ENCODE peak calls at places on chromosomes 12 and 14, in nine cellular contexts. One of them, this sample, is unnamed.

GRCh38 chr14:92531151-92531873 is 17.7 kb downstream of the RIN3 start:
- DNase-seq in K562: no peak
- DNase-seq in HepG2: no peak
- DNase-seq in ovary: no peak
- DNase-seq in testis: no peak
- DNase-seq in HCT116: no peak
- DNase-seq in uterus: no peak
- DNase-seq in right lobe of liver: no peak
- DNase-seq in adrenal gland: no peak
- DNase-seq in this sample: no peak

GRCh38 chr14:20681348-20682126 is 2.8 kb upstream of the RNASE4 start:
- DNase-seq in testis: peak; percentile 88
- DNase-seq in uterus: peak; percentile 85
- DNase-seq in adrenal gland: peak; percentile 87
- DNase-seq in HepG2: peak; percentile 94
- DNase-seq in K562: peak; percentile 57
- DNase-seq in right lobe of liver: peak; percentile 81
- DNase-seq in HCT116: peak; percentile 83
- DNase-seq in ovary: peak; percentile 73
- DNase-seq in this sample: peak; percentile 82

GRCh38 chr12:102740157-102741032 is 176.6 kb downstream of the PAH start:
- DNase-seq in HCT116: peak; percentile 13
- DNase-seq in adrenal gland: no peak
- DNase-seq in right lobe of liver: no peak
- DNase-seq in ovary: no peak
- DNase-seq in K562: no peak
- DNase-seq in HepG2: peak; percentile 6
- DNase-seq in testis: no peak
- DNase-seq in uterus: no peak
- DNase-seq in this sample: no peak

GRCh38 chr14:90820958-90821357 is 4.7 kb upstream of the TTC7B start:
- DNase-seq in ovary: no peak
- DNase-seq in adrenal gland: no peak
- DNase-seq in right lobe of liver: peak; percentile 66
- DNase-seq in HepG2: no peak
- DNase-seq in uterus: no peak
- DNase-seq in HCT116: no peak
- DNase-seq in testis: no peak
- DNase-seq in K562: no peak
- DNase-seq in this sample: no peak

GRCh38 chr12:109435428-109436180 is 41.5 kb downstream of the KCTD10 start:
- DNase-seq in HCT116: no peak
- DNase-seq in testis: no peak
- DNase-seq in K562: no peak
- DNase-seq in HepG2: no peak
- DNase-seq in right lobe of liver: no peak
- DNase-seq in adrenal gland: no peak
- DNase-seq in ovary: no peak
- DNase-seq in uterus: no peak
- DNase-seq in this sample: no peak

GRCh38 chr14:27367345-27367744 is 769.5 kb upstream of the NOVA1 start:
- DNase-seq in ovary: no peak
- DNase-seq in HepG2: no peak
- DNase-seq in HCT116: no peak
- DNase-seq in adrenal gland: no peak
- DNase-seq in uterus: no peak
- DNase-seq in testis: no peak
- DNase-seq in K562: no peak
- DNase-seq in right lobe of liver: no peak
- DNase-seq in this sample: no peak

GRCh38 chr12:15982471-15982870 is 71.3 kb downstream of the DERA start:
- DNase-seq in ovary: no peak
- DNase-seq in adrenal gland: no peak
- DNase-seq in right lobe of liver: no peak
- DNase-seq in K562: no peak
- DNase-seq in testis: no peak
- DNase-seq in HCT116: no peak
- DNase-seq in HepG2: no peak
- DNase-seq in uterus: no peak
- DNase-seq in this sample: no peak

GRCh38 chr12:124704619-124705018 is 137.2 kb upstream of the NCOR2 start:
- DNase-seq in testis: no peak
- DNase-seq in K562: no peak
- DNase-seq in uterus: no peak
- DNase-seq in adrenal gland: no peak
- DNase-seq in right lobe of liver: no peak
- DNase-seq in HepG2: no peak
- DNase-seq in HCT116: no peak
- DNase-seq in ovary: no peak
- DNase-seq in this sample: no peak

GRCh38 chr12:54588110-54588831 is at the start of gene PPP1R1A:
- DNase-seq in right lobe of liver: peak; percentile 57
- DNase-seq in testis: no peak
- DNase-seq in uterus: no peak
- DNase-seq in adrenal gland: no peak
- DNase-seq in ovary: peak; percentile 32
- DNase-seq in HCT116: no peak
- DNase-seq in HepG2: no peak
- DNase-seq in K562: peak; percentile 65
- DNase-seq in this sample: peak; percentile 56

GRCh38 chr14:73943083-73943482 is 6.8 kb downstream of the FAM161B start:
- DNase-seq in testis: no peak
- DNase-seq in K562: no peak
- DNase-seq in uterus: no peak
- DNase-seq in right lobe of liver: no peak
- DNase-seq in HepG2: peak; percentile 32
- DNase-seq in adrenal gland: peak; percentile 43
- DNase-seq in HCT116: no peak
- DNase-seq in ovary: no peak
- DNase-seq in this sample: no peak

GRCh38 chr12:64544796-64545382 is 65.4 kb upstream of the RASSF3 start:
- DNase-seq in adrenal gland: no peak
- DNase-seq in HepG2: no peak
- DNase-seq in uterus: no peak
- DNase-seq in HCT116: no peak
- DNase-seq in right lobe of liver: no peak
- DNase-seq in K562: no peak
- DNase-seq in ovary: no peak
- DNase-seq in testis: no peak
- DNase-seq in this sample: no peak

GRCh38 chr12:82880442-82880901 is 193.8 kb downstream of the TMTC2 start:
- DNase-seq in HepG2: no peak
- DNase-seq in adrenal gland: no peak
- DNase-seq in HCT116: no peak
- DNase-seq in ovary: no peak
- DNase-seq in uterus: no peak
- DNase-seq in testis: no peak
- DNase-seq in K562: no peak
- DNase-seq in right lobe of liver: no peak
- DNase-seq in this sample: no peak

GRCh38 chr12:49698619-49699545 is 8.3 kb downstream of the FMNL3 start:
- DNase-seq in ovary: no peak
- DNase-seq in adrenal gland: no peak
- DNase-seq in HCT116: no peak
- DNase-seq in K562: no peak
- DNase-seq in HepG2: no peak
- DNase-seq in testis: no peak
- DNase-seq in right lobe of liver: no peak
- DNase-seq in uterus: no peak
- DNase-seq in this sample: peak; percentile 57

GRCh38 chr12:20588057-20588456 is 107.1 kb upstream of the SLCO1C1 start:
- DNase-seq in HepG2: no peak
- DNase-seq in uterus: no peak
- DNase-seq in K562: no peak
- DNase-seq in testis: no peak
- DNase-seq in adrenal gland: peak; percentile 17
- DNase-seq in right lobe of liver: no peak
- DNase-seq in HCT116: no peak
- DNase-seq in ovary: no peak
- DNase-seq in this sample: peak; percentile 28

GRCh38 chr12:132377147-132377546 is 47.8 kb upstream of the GALNT9 start:
- DNase-seq in HepG2: no peak
- DNase-seq in ovary: no peak
- DNase-seq in right lobe of liver: no peak
- DNase-seq in uterus: no peak
- DNase-seq in adrenal gland: no peak
- DNase-seq in HCT116: no peak
- DNase-seq in testis: no peak
- DNase-seq in K562: no peak
- DNase-seq in this sample: no peak

GRCh38 chr12:132376464-132376830 is 47.1 kb upstream of the GALNT9 start:
- DNase-seq in right lobe of liver: no peak
- DNase-seq in HepG2: no peak
- DNase-seq in K562: no peak
- DNase-seq in HCT116: no peak
- DNase-seq in testis: no peak
- DNase-seq in ovary: no peak
- DNase-seq in uterus: no peak
- DNase-seq in adrenal gland: no peak
- DNase-seq in this sample: no peak

GRCh38 chr12:132379996-132380395 is 50.6 kb upstream of the GALNT9 start:
- DNase-seq in ovary: no peak
- DNase-seq in HCT116: no peak
- DNase-seq in right lobe of liver: no peak
- DNase-seq in K562: no peak
- DNase-seq in uterus: no peak
- DNase-seq in testis: no peak
- DNase-seq in adrenal gland: no peak
- DNase-seq in HepG2: no peak
- DNase-seq in this sample: no peak

GRCh38 chr12:132380646-132381045 is 51.3 kb upstream of the GALNT9 start:
- DNase-seq in HCT116: no peak
- DNase-seq in ovary: no peak
- DNase-seq in K562: no peak
- DNase-seq in right lobe of liver: no peak
- DNase-seq in testis: no peak
- DNase-seq in HepG2: no peak
- DNase-seq in adrenal gland: no peak
- DNase-seq in uterus: no peak
- DNase-seq in this sample: no peak

DNA sequence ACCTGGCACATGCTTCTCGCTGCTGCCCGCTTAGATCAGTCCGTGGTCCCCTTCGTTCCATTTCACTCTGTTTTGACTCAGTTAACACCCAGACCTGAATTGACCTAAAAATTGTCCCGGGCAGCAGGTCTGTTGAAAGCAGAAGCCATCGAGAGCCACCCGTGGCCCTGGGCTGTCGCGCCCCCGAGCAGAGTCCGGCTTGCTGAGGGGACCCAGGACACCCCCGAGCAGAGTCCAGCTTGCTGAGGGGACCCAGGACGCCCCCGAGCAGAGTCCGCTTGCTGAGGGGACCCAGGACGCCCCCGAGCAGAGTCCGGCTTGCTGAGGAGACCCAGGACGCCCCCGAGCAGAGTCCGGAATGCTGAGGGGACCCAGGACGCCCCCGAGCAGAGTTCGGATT is 50.2 kb upstream of the GALNT9 start:
- DNase-seq in adrenal gland: no peak
- DNase-seq in testis: no peak
- DNase-seq in HepG2: no peak
- DNase-seq in K562: no peak
- DNase-seq in uterus: no peak
- DNase-seq in HCT116: no peak
- DNase-seq in ovary: no peak
- DNase-seq in right lobe of liver: no peak
- DNase-seq in this sample: peak; percentile 7
- H3K27me3 ChIP-seq in adrenal gland: peaks cover 43% of the 10 kb centered on the region
- H3K27me3 ChIP-seq in testis: no peaks in the 10 kb centered on the region
- H3K27me3 ChIP-seq in HepG2: peaks cover 57% of the 10 kb centered on the region
- H3K27me3 ChIP-seq in K562: peaks cover 19% of the 10 kb centered on the region
- H3K27me3 ChIP-seq in uterus: no peaks in the 10 kb centered on the region
- H3K27me3 ChIP-seq in HCT116: peaks cover 41% of the 10 kb centered on the region
- H3K27me3 ChIP-seq in ovary: no peaks in the 10 kb centered on the region
- H3K27me3 ChIP-seq in right lobe of liver: no peaks in the 10 kb centered on the region
- H3K27me3 ChIP-seq in this sample: peaks cover 35% of the 10 kb centered on the region

GRCh38 chr14:99729991-99730875 is 46.1 kb downstream of the CYP46A1 start:
- DNase-seq in K562: peak; percentile 82
- DNase-seq in uterus: peak; percentile 78
- DNase-seq in HepG2: peak; percentile 93
- DNase-seq in adrenal gland: peak; percentile 79
- DNase-seq in testis: peak; percentile 84
- DNase-seq in ovary: peak; percentile 49
- DNase-seq in HCT116: no peak
- DNase-seq in right lobe of liver: peak; percentile 71
- DNase-seq in this sample: peak; percentile 73
- TF ChIP-seq POLR2A in K562: no peak
- TF ChIP-seq POLR2A in uterus: no peak
- TF ChIP-seq POLR2A in HepG2: no peak
- TF ChIP-seq POLR2A in adrenal gland: no peak
- TF ChIP-seq POLR2A in testis: no peak
- TF ChIP-seq POLR2A in ovary: no peak
- TF ChIP-seq POLR2A in HCT116: no peak
- TF ChIP-seq POLR2A in right lobe of liver: no peak
- TF ChIP-seq POLR2A in this sample: no peak

GRCh38 chr14:100825691-100826331 is at the start of gene MEG3:
- DNase-seq in adrenal gland: peak; percentile 73
- DNase-seq in HCT116: no peak
- DNase-seq in right lobe of liver: no peak
- DNase-seq in HepG2: no peak
- DNase-seq in K562: no peak
- DNase-seq in ovary: peak; percentile 80
- DNase-seq in testis: peak; percentile 63
- DNase-seq in uterus: peak; percentile 76
- DNase-seq in this sample: peak; percentile 39
- H3K27me3 ChIP-seq in adrenal gland: no peaks in the 10 kb centered on the region
- H3K27me3 ChIP-seq in HCT116: no peaks in the 10 kb centered on the region
- H3K27me3 ChIP-seq in right lobe of liver: no peaks in the 10 kb centered on the region
- H3K27me3 ChIP-seq in HepG2: no peaks in the 10 kb centered on the region
- H3K27me3 ChIP-seq in K562: no peaks in the 10 kb centered on the region
- H3K27me3 ChIP-seq in ovary: no peaks in the 10 kb centered on the region
- H3K27me3 ChIP-seq in testis: no peaks in the 10 kb centered on the region
- H3K27me3 ChIP-seq in uterus: no peaks in the 10 kb centered on the region
- H3K27me3 ChIP-seq in this sample: peaks cover 68% of the 10 kb centered on the region

GRCh38 chr14:59087240-59087639 is 101.2 kb upstream of the DAAM1 start:
- DNase-seq in testis: no peak
- DNase-seq in ovary: no peak
- DNase-seq in right lobe of liver: no peak
- DNase-seq in HepG2: no peak
- DNase-seq in K562: no peak
- DNase-seq in uterus: no peak
- DNase-seq in adrenal gland: no peak
- DNase-seq in HCT116: no peak
- DNase-seq in this sample: no peak

GRCh38 chr14:59085207-59085739 is 103.2 kb upstream of the DAAM1 start:
- DNase-seq in ovary: no peak
- DNase-seq in HepG2: no peak
- DNase-seq in HCT116: no peak
- DNase-seq in uterus: no peak
- DNase-seq in testis: no peak
- DNase-seq in K562: no peak
- DNase-seq in right lobe of liver: no peak
- DNase-seq in adrenal gland: no peak
- DNase-seq in this sample: no peak

GRCh38 chr14:59090572-59090971 is 97.9 kb upstream of the DAAM1 start:
- DNase-seq in adrenal gland: no peak
- DNase-seq in testis: no peak
- DNase-seq in HepG2: no peak
- DNase-seq in uterus: no peak
- DNase-seq in right lobe of liver: no peak
- DNase-seq in ovary: no peak
- DNase-seq in HCT116: no peak
- DNase-seq in K562: no peak
- DNase-seq in this sample: no peak

GRCh38 chr14:59086241-59086899 is 102.1 kb upstream of the DAAM1 start:
- DNase-seq in ovary: no peak
- DNase-seq in uterus: no peak
- DNase-seq in HCT116: no peak
- DNase-seq in testis: no peak
- DNase-seq in right lobe of liver: no peak
- DNase-seq in adrenal gland: no peak
- DNase-seq in K562: no peak
- DNase-seq in HepG2: no peak
- DNase-seq in this sample: no peak

GRCh38 chr14:59087711-59088110 is 100.8 kb upstream of the DAAM1 start:
- DNase-seq in HCT116: no peak
- DNase-seq in testis: no peak
- DNase-seq in uterus: no peak
- DNase-seq in adrenal gland: no peak
- DNase-seq in ovary: no peak
- DNase-seq in K562: no peak
- DNase-seq in right lobe of liver: no peak
- DNase-seq in HepG2: no peak
- DNase-seq in this sample: no peak
- TF ChIP-seq POLR2A in HCT116: no peak
- TF ChIP-seq POLR2A in testis: no peak
- TF ChIP-seq POLR2A in uterus: no peak
- TF ChIP-seq POLR2A in adrenal gland: no peak
- TF ChIP-seq POLR2A in ovary: no peak
- TF ChIP-seq POLR2A in K562: no peak
- TF ChIP-seq POLR2A in right lobe of liver: no peak
- TF ChIP-seq POLR2A in HepG2: no peak
- TF ChIP-seq POLR2A in this sample: no peak

This sample was measured in heart left ventricle.